ENCODE peak calls at places on chromosomes 5 and 9, in four cellular contexts. K, R, L and D are unnamed samples.

GRCh38 chr5:95725071-95725820 is 5.9 kb upstream of the RHOBTB3 start:
- DNase-seq in L (no peak), R (no peak), K (no peak), D (no peak)

GRCh38 chr9:89786650-89787049 is 181.8 kb downstream of the GADD45G start:
- DNase-seq in R (no peak), L (no peak), K (no peak), D (no peak)

GRCh38 chr9:120345379-120345778 is 234.6 kb downstream of the CDK5RAP2 start:
- DNase-seq in L (no peak), K (no peak), R (no peak), D (no peak)

GRCh38 chr5:66307647-66308257 is 163.7 kb downstream of the SREK1 start:
- DNase-seq in R (peak; percentile 61), L (peak; percentile 69), K (peak; percentile 53), D (peak; percentile 68)

GRCh38 chr5:167528651-167529050 is 762.8 kb upstream of the WWC1 start:
- DNase-seq in K (no peak), R (no peak), L (no peak), D (no peak)

GRCh38 chr9:76180541-76180940 is 213.7 kb downstream of the RFK start:
- DNase-seq in K (no peak), L (peak; percentile 69), R (no peak), D (no peak)

GRCh38 chr5:38734353-38734752 is 111.5 kb upstream of the OSMR start:
- DNase-seq in R (no peak), L (no peak), K (no peak), D (no peak)

GRCh38 chr5:35924950-35925722 is 13.3 kb downstream of the CAPSL start:
- DNase-seq in R (no peak), K (peak; percentile 37), L (peak; percentile 74), D (peak; percentile 62)

GRCh38 chr9:114995681-114996221 is 65.4 kb upstream of the TNFSF8 start:
- DNase-seq in K (no peak), L (no peak), R (no peak), D (no peak)

GRCh38 chr9:70081120-70081495 is 37.5 kb downstream of the MAMDC2 start:
- DNase-seq in K (no peak), R (no peak), L (peak; percentile 76), D (no peak)

GRCh38 chr5:142886956-142887355 is 116.8 kb downstream of the ARHGAP26 start:
- DNase-seq in L (no peak), R (no peak), K (no peak), D (no peak)

GRCh38 chr9:129887210-129888084 is 52.2 kb downstream of the USP20 start:
- DNase-seq in R (no peak), K (no peak), L (peak; percentile 81), D (peak; percentile 87)

GRCh38 chr5:142303576-142303975 is 21.2 kb downstream of the SPRY4 start:
- DNase-seq in R (no peak), L (peak; percentile 54), K (no peak), D (no peak)

GRCh38 chr9:18994263-18994916 is 38.6 kb downstream of the SAXO1 start:
- DNase-seq in R (no peak), K (no peak), L (no peak), D (no peak)

GRCh38 chr5:60677831-60678664 is 21.9 kb downstream of the DEPDC1B start:
- DNase-seq in R (peak; percentile 64), L (peak; percentile 58), K (peak; percentile 54), D (peak; percentile 50)

GRCh38 chr5:59766394-59766793 is 127.1 kb downstream of the PDE4D start:
- DNase-seq in L (no peak), R (no peak), K (no peak), D (no peak)

GRCh38 chr9:33163433-33164137 is 3.6 kb downstream of the B4GALT1 start:
- DNase-seq in L (no peak), K (no peak), R (no peak), D (no peak)

GRCh38 chr5:131633830-131634229 is 1.2 kb downstream of the RAPGEF6 start:
- DNase-seq in K (no peak), R (no peak), L (no peak), D (no peak)

GRCh38 chr9:17398351-17398750 is 180.5 kb upstream of the SH3GL2 start:
- DNase-seq in K (no peak), L (peak; percentile 52), R (no peak), D (no peak)

GRCh38 chr5:50535393-50535792 is 94.3 kb upstream of the EMB start:
- DNase-seq in K (no peak), R (no peak), L (no peak), D (no peak)

GRCh38 chr5:123088031-123088805 is 823 bp upstream of the PRDM6 start:
- DNase-seq in L (no peak), K (no peak), R (peak; percentile 3), D (no peak)

GRCh38 chr5:9544502-9545300 is 1.2 kb downstream of the SEMA5A start:
- DNase-seq in R (peak; percentile 35), K (peak; percentile 31), L (peak; percentile 80), D (peak; percentile 70)

GRCh38 chr9:119907056-119907455 is 537.8 kb upstream of the BRINP1 start:
- DNase-seq in R (no peak), L (no peak), K (no peak), D (no peak)

GRCh38 chr5:176631383-176631970 is 1.0 kb downstream of the EIF4E1B start:
- DNase-seq in L (no peak), R (no peak), K (no peak), D (no peak)

GRCh38 chr5:118987988-118988945 is at the start of gene DTWD2:
- DNase-seq in R (peak; percentile 92), K (peak; percentile 95), L (peak; percentile 88), D (peak; percentile 91)

GRCh38 chr5:15502208-15502607 is 2.2 kb downstream of the FBXL7 start:
- DNase-seq in K (no peak), R (no peak), L (peak; percentile 63), D (no peak)

GRCh38 chr5:90134892-90135291 is 274.7 kb downstream of the CETN3 start:
- DNase-seq in R (no peak), K (no peak), L (peak; percentile 31), D (peak; percentile 4)

GRCh38 chr5:149439899-149440655 is 61.0 kb upstream of the IL17B start:
- DNase-seq in K (peak; percentile 96), L (peak; percentile 47), R (peak; percentile 84), D (peak; percentile 89)

GRCh38 chr5:133884525-133885311 is 83.7 kb downstream of the C5orf15 start:
- DNase-seq in K (no peak), R (no peak), L (no peak), D (no peak)
- TF ChIP-seq MAZ in K (no peak), R (no peak), L (no peak), D (no peak)

GRCh38 chr9:87887661-87888480 is 5.2 kb downstream of the SPATA31E1 start:
- DNase-seq in K (no peak), L (no peak), R (no peak), D (no peak)

GRCh38 chr9:87885484-87886189 is 3.0 kb downstream of the SPATA31E1 start:
- DNase-seq in K (no peak), R (no peak), L (no peak), D (no peak)

GRCh38 chr9:87886210-87887150 is 3.8 kb downstream of the SPATA31E1 start:
- DNase-seq in R (no peak), L (no peak), K (no peak), D (no peak)

GRCh38 chr9:87888501-87888900 is 5.8 kb downstream of the SPATA31E1 start:
- DNase-seq in R (no peak), L (no peak), K (no peak), D (no peak)

DNA sequence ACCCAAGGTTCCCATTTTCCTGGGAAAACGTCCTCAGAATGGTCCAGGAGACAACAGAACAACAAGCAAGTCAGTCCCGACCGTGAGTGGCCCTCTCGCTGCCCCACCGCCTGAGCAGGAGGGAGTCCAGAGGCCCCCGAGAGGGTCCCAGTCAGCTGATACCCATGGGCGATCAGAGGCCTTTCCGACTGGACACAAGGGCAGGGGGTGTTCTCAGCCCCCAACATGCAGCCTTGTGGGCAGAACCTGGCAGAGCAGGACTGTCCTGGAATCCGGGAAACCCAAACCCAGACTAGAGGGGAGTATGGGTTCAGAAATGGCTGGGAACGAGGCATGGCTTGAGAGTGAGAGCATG is 4.5 kb downstream of the SPATA31E1 start:
- DNase-seq in K (no peak), R (no peak), L (no peak), D (no peak)
- TF ChIP-seq MAZ in K (no peak), R (no peak), L (no peak), D (no peak)

DNA sequence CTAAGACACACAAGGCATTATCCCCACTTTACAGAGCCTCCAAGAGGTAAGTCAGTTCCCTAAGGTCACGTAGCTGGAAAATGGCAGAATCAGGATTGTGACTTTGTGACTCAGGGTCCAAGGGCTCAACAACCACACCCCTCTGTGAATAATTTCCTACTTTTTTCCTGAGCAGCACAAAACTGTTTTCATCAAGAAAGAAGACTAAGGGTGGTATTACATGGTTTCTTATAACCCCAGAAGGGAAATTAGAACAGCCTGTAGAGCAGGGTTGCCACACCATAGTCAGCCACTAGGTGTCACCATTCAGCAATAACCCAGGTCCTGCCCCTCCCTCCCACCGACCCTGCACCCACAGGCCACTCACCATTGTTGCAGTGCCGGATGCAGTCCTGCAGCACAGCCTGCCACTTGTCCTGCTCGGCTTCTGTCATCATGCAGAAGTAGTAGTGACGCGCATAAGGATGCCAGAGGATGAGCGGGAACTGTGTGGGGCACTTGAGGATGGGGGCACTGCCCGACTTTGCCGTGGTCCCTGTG is 72.1 kb downstream of the LRSAM1 start:
- DNase-seq in L (peak; percentile 50), R (no peak), K (no peak), D (peak; percentile 68)
- TF ChIP-seq MAZ in L (peak; percentile 9), R (no peak), K (no peak), D (no peak)

GRCh38 chr9:91117959-91118651 is 243.6 kb downstream of the AUH start:
- DNase-seq in K (no peak), L (peak; percentile 82), R (no peak), D (no peak)
- TF ChIP-seq MAZ in K (no peak), L (peak; percentile 51), R (no peak), D (no peak)

GRCh38 chr9:136244116-136244775 is 1.4 kb downstream of the QSOX2 start:
- DNase-seq in L (no peak), K (no peak), R (peak; percentile 84), D (no peak)
- TF ChIP-seq MAZ in L (no peak), K (no peak), R (no peak), D (no peak)

GRCh38 chr5:180959661-180960060 is 29.0 kb upstream of the BTNL3 start:
- DNase-seq in L (no peak), R (no peak), K (no peak), D (no peak)

DNA sequence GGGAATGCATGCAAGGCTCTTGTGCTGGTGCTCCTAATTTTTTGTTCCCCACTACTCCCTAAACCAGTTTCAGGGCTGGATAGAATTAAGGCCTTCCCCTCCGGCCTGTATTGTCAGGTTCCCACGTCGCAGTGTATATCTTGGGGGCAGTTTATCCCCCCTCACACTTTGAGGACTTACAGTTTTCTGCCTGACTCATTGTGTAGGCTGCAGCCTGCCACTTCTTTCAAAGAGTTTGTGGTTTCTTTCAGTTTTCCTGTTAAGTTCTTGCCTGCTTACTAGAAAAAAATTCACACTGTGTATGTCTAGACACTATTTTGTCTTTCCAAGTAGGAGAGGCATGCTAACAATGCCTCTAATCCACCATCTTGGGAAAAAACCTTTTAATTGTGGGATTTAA is 28.4 kb upstream of the BTNL3 start:
- DNase-seq in K (no peak), R (no peak), L (no peak), D (no peak)
- TF ChIP-seq MAZ in K (no peak), R (no peak), L (no peak), D (no peak)